ENCODE peak calls at places on chromosomes 3 and 15, in six cellular contexts. Q is stimulated activated CD4-positive, alpha-beta T cell treated with anti-CD3 and anti-CD28 coated beads, Interleukin-15, amount 100 ng/mL, for 24 hours; F is cardiac fibroblast; J is HCT116; D is stimulated activated CD8-positive, alpha-beta memory T cell treated with anti-CD3 and anti-CD28 coated beads, Interleukin-4, amount 100 ng/mL, for 24 hours; T is A172. W is an unnamed sample.

GRCh38 chr3:45426161-45426560 is 37.8 kb downstream of the LARS2 start:
- DNase-seq in Q (no peak), F (no peak), J (no peak), D (no peak), T (no peak), W (peak; percentile 47)

GRCh38 chr3:100402150-100402706 is 889 bp downstream of the LNP1 start:
- DNase-seq in Q (no peak), F (peak; percentile 59), J (no peak), D (no peak), T (peak; percentile 14), W (no peak)

GRCh38 chr15:27254016-27254415 is 283.0 kb downstream of the GABRG3 start:
- DNase-seq in Q (no peak), F (no peak), J (no peak), D (no peak), T (no peak), W (peak; percentile 15)

GRCh38 chr3:52052831-52053306 is 3.5 kb downstream of the DUSP7 start:
- DNase-seq in Q (peak; percentile 61), F (peak; percentile 86), J (no peak), D (peak; percentile 26), T (peak; percentile 89), W (peak; percentile 89)

GRCh38 chr3:74643636-74644035 is 29.2 kb upstream of the CNTN3 start:
- DNase-seq in Q (no peak), F (peak; percentile 61), J (no peak), D (no peak), T (no peak), W (no peak)

GRCh38 chr15:70670680-70671079 is 92.7 kb downstream of the UACA start:
- DNase-seq in Q (no peak), F (peak; percentile 46), J (no peak), D (no peak), T (peak; percentile 1), W (no peak)

GRCh38 chr3:18018491-18019177 is 276.2 kb upstream of the TBC1D5 start:
- DNase-seq in Q (no peak), F (no peak), J (no peak), D (no peak), T (no peak), W (no peak)

GRCh38 chr3:114481113-114481512 is 187.3 kb downstream of the TIGIT start:
- DNase-seq in Q (no peak), F (no peak), J (no peak), D (no peak), T (no peak), W (no peak)

GRCh38 chr15:36210426-36210825 is 369.0 kb upstream of the CDIN1 start:
- DNase-seq in Q (no peak), F (no peak), J (no peak), D (no peak), T (no peak), W (no peak)

GRCh38 chr15:94231728-94232086 is 346 bp downstream of the MCTP2 start:
- DNase-seq in Q (no peak), F (no peak), J (no peak), D (no peak), T (no peak), W (no peak)

GRCh38 chr3:127706312-127706711 is 33.6 kb downstream of the ABTB1 start:
- DNase-seq in Q (no peak), F (no peak), J (no peak), D (no peak), T (no peak), W (no peak)

GRCh38 chr15:67822537-67823370 is 2.6 kb upstream of the SKOR1 start:
- DNase-seq in Q (peak; percentile 13), F (no peak), J (no peak), D (no peak), T (no peak), W (no peak)

GRCh38 chr3:59212128-59212764 is 162.4 kb upstream of the CFAP20DC start:
- DNase-seq in Q (no peak), F (peak; percentile 61), J (peak; percentile 22), D (no peak), T (peak; percentile 54), W (peak; percentile 73)

GRCh38 chr3:138082085-138082991 is 33.1 kb downstream of the DZIP1L start:
- DNase-seq in Q (peak; percentile 49), F (peak; percentile 86), J (peak; percentile 42), D (no peak), T (peak; percentile 95), W (peak; percentile 72)

GRCh38 chr3:125147491-125147820 is 65.1 kb downstream of the SLC12A8 start:
- DNase-seq in Q (no peak), F (no peak), J (no peak), D (no peak), T (peak; percentile 86), W (no peak)

GRCh38 chr3:47455806-47456452 is 19.8 kb downstream of the SCAP start:
- DNase-seq in Q (no peak), F (peak; percentile 44), J (no peak), D (no peak), T (no peak), W (no peak)

GRCh38 chr3:39915027-39915426 is 105.6 kb downstream of the MYRIP start:
- DNase-seq in Q (no peak), F (no peak), J (no peak), D (no peak), T (no peak), W (no peak)

GRCh38 chr3:13495351-13495813 is 15.3 kb downstream of the HDAC11 start:
- DNase-seq in Q (no peak), F (no peak), J (no peak), D (no peak), T (no peak), W (no peak)

GRCh38 chr3:191330309-191330712 is at the start of gene UTS2B:
- DNase-seq in Q (no peak), F (peak; percentile 70), J (peak; percentile 39), D (no peak), T (peak; percentile 40), W (no peak)

GRCh38 chr15:32222716-32223115 is 180.4 kb downstream of the GOLGA8K start:
- DNase-seq in Q (no peak), F (no peak), J (no peak), D (no peak), T (no peak), W (no peak)

GRCh38 chr3:48594431-48595049 is 589 bp downstream of the COL7A1 start:
- DNase-seq in Q (no peak), F (no peak), J (no peak), D (no peak), T (peak; percentile 17), W (no peak)

GRCh38 chr3:39407259-39407629 is 724 bp downstream of the RPSA start:
- DNase-seq in Q (no peak), F (no peak), J (no peak), D (no peak), T (no peak), W (no peak)

GRCh38 chr3:56970401-56971002 is 90.0 kb upstream of the SPATA12 start:
- DNase-seq in Q (no peak), F (peak; percentile 68), J (no peak), D (no peak), T (no peak), W (no peak)

GRCh38 chr3:175857666-175858270 is 998.6 kb downstream of the NAALADL2 start:
- DNase-seq in Q (no peak), F (no peak), J (no peak), D (no peak), T (no peak), W (no peak)

GRCh38 chr15:50880651-50881114 is 27.8 kb upstream of the AP4E1 start:
- DNase-seq in Q (no peak), F (peak; percentile 65), J (no peak), D (no peak), T (no peak), W (peak; percentile 80)

GRCh38 chr3:38601971-38602550 is 47.4 kb downstream of the SCN5A start:
- DNase-seq in Q (no peak), F (no peak), J (no peak), D (no peak), T (no peak), W (no peak)

GRCh38 chr15:70125605-70126004 is 27.9 kb upstream of the TLE3 start:
- DNase-seq in Q (no peak), F (no peak), J (no peak), D (no peak), T (no peak), W (no peak)

GRCh38 chr3:129664040-129664646 is 57.7 kb upstream of the PLXND1 start:
- DNase-seq in Q (no peak), F (no peak), J (no peak), D (no peak), T (peak; percentile 64), W (no peak)

GRCh38 chr15:42264790-42265189 is 8.2 kb upstream of the GANC start:
- DNase-seq in Q (no peak), F (no peak), J (no peak), D (no peak), T (no peak), W (no peak)

GRCh38 chr15:65189102-65189740 is 4.1 kb upstream of the CLPX start:
- DNase-seq in Q (peak; percentile 9), F (peak; percentile 78), J (peak; percentile 63), D (no peak), T (peak; percentile 46), W (peak; percentile 73)

GRCh38 chr15:54884312-54884711 is 312.4 kb downstream of the RSL24D1 start:
- DNase-seq in Q (no peak), F (no peak), J (no peak), D (no peak), T (no peak), W (no peak)

GRCh38 chr15:52288986-52289385 is 6.6 kb downstream of the MYO5C start:
- DNase-seq in Q (no peak), F (no peak), J (no peak), D (no peak), T (no peak), W (no peak)

GRCh38 chr3:69439683-69440270 is 53.9 kb upstream of the FRMD4B start:
- DNase-seq in Q (no peak), F (peak; percentile 46), J (peak; percentile 16), D (no peak), T (peak; percentile 22), W (no peak)

GRCh38 chr15:76236350-76236749 is 74.9 kb downstream of the ETFA start:
- DNase-seq in Q (no peak), F (no peak), J (no peak), D (no peak), T (no peak), W (no peak)

GRCh38 chr3:177977381-177978158 is 558.7 kb upstream of the KCNMB2 start:
- DNase-seq in Q (no peak), F (peak; percentile 69), J (peak; percentile 18), D (no peak), T (peak; percentile 75), W (no peak)

GRCh38 chr3:155809181-155809580 is 3.1 kb upstream of the C3orf33 start:
- DNase-seq in Q (no peak), F (no peak), J (no peak), D (no peak), T (no peak), W (no peak)

GRCh38 chr3:36305929-36306520 is 74.3 kb upstream of the STAC start:
- DNase-seq in Q (no peak), F (no peak), J (no peak), D (no peak), T (no peak), W (no peak)